ENCODE peak calls at places on chromosomes 16 and 17, in six cellular contexts. C is upper lobe of right lung, M is AG04449, Z is amniotic stem cell, Q is left ventricle myocardium inferior, E is B cell. X is an unnamed sample.

GRCh38 chr16:81657224-81657623 is 121.9 kb upstream of the PLCG2 start:
- DNase-seq in C (no peak), M (no peak), Z (no peak), Q (no peak), E (no peak), X (no peak)

GRCh38 chr16:27566417-27566816 is 16.5 kb downstream of the KATNIP start:
- DNase-seq in C (no peak), M (no peak), Z (no peak), Q (no peak), E (no peak), X (no peak)

GRCh38 chr17:3892095-3892998 is 506 bp downstream of the CAMKK1 start:
- DNase-seq in C (peak), M (no peak), Z (peak), Q (peak), E (peak), X (no peak)

GRCh38 chr16:1296688-1297412 is 12.6 kb upstream of the UBE2I start:
- DNase-seq in C (no peak), M (no peak), Z (peak), Q (no peak), E (no peak), X (no peak)

GRCh38 chr17:31687505-31688126 is 171.4 kb downstream of the COPRS start:
- DNase-seq in C (no peak), M (no peak), Z (no peak), Q (no peak), E (no peak), X (no peak)

GRCh38 chr17:76866774-76867577 is 1.2 kb upstream of the MGAT5B start:
- DNase-seq in C (no peak), M (no peak), Z (no peak), Q (no peak), E (no peak), X (no peak)

GRCh38 chr17:64707077-64707591 is 45.0 kb upstream of the SMURF2 start:
- DNase-seq in C (peak), M (peak), Z (peak), Q (peak), E (no peak), X (peak)

GRCh38 chr16:74577882-74578366 is 29.0 kb downstream of the GLG1 start:
- DNase-seq in C (no peak), M (no peak), Z (peak), Q (no peak), E (no peak), X (peak)

GRCh38 chr16:49835116-49835880 is 20.6 kb downstream of the ZNF423 start:
- DNase-seq in C (no peak), M (no peak), Z (no peak), Q (no peak), E (no peak), X (no peak)

GRCh38 chr17:32112416-32112815 is 29.9 kb upstream of the RHOT1 start:
- DNase-seq in C (no peak), M (no peak), Z (no peak), Q (no peak), E (no peak), X (no peak)

GRCh38 chr16:87314990-87315420 is 2.2 kb downstream of the C16orf95 start:
- DNase-seq in C (no peak), M (no peak), Z (no peak), Q (no peak), E (no peak), X (no peak)

GRCh38 chr17:79573196-79573929 is 37.5 kb downstream of the RBFOX3 start:
- DNase-seq in C (no peak), M (no peak), Z (no peak), Q (no peak), E (no peak), X (no peak)

GRCh38 chr17:57478433-57478832 is 222.1 kb downstream of the MSI2 start:
- DNase-seq in C (no peak), M (no peak), Z (no peak), Q (no peak), E (no peak), X (no peak)

GRCh38 chr16:53523126-53523804 is 20.3 kb upstream of the AKTIP start:
- DNase-seq in C (no peak), M (no peak), Z (no peak), Q (no peak), E (no peak), X (no peak)

GRCh38 chr16:16092925-16093624 is 130.2 kb downstream of the ABCC6 start:
- DNase-seq in C (no peak), M (no peak), Z (no peak), Q (no peak), E (no peak), X (no peak)

GRCh38 chr16:79593074-79593531 is 7.4 kb downstream of the MAF start:
- DNase-seq in C (no peak), M (no peak), Z (no peak), Q (no peak), E (no peak), X (no peak)

GRCh38 chr17:8314797-8315739 is 5.0 kb downstream of the ARHGEF15 start:
- DNase-seq in C (no peak), M (no peak), Z (no peak), Q (no peak), E (no peak), X (no peak)